ENCODE peak calls at places on chromosomes 3 and 15, in six cellular contexts. O is nephron progenitor cell; R is stimulated activated naive B cell treated with anti-CD40 and anti-IgM and Interleukin-4, amounts not matched to agents 10 μg/mL and 1 μg/mL and 100 μg/mL, for 72 hours; E is NCI-H1105; A is upper lobe of right lung; G is nucleus accumbens. D is an unnamed sample.

GRCh38 chr3:98326494-98326893 is 27.2 kb upstream of the OR5K4 start:
- DNase-seq in O (no peak), R (no peak), E (no peak), A (no peak), G (no peak), D (no peak)

GRCh38 chr3:30720586-30721313 is 114.3 kb downstream of the TGFBR2 start:
- DNase-seq in O (no peak), R (no peak), E (no peak), A (no peak), G (no peak), D (no peak)

GRCh38 chr15:43086551-43086950 is 19.3 kb downstream of the UBR1 start:
- DNase-seq in O (no peak), R (no peak), E (no peak), A (no peak), G (no peak), D (no peak)

GRCh38 chr15:66789029-66790025 is 87.3 kb downstream of the SMAD6 start:
- DNase-seq in O (no peak), R (no peak), E (no peak), A (peak), G (no peak), D (no peak)

GRCh38 chr3:140898340-140899180 is 43.1 kb upstream of the SLC25A36 start:
- DNase-seq in O (peak), R (peak), E (peak), A (no peak), G (no peak), D (no peak)

GRCh38 chr3:12232785-12233317 is 56.0 kb upstream of the PPARG start:
- DNase-seq in O (no peak), R (no peak), E (no peak), A (no peak), G (no peak), D (no peak)

GRCh38 chr3:72299321-72299802 is 514.4 kb upstream of the PROK2 start:
- DNase-seq in O (no peak), R (no peak), E (no peak), A (no peak), G (no peak), D (no peak)

GRCh38 chr3:109804697-109805096 is 467.4 kb upstream of the DPPA4 start:
- DNase-seq in O (no peak), R (no peak), E (no peak), A (no peak), G (no peak), D (no peak)

GRCh38 chr3:56889131-56889530 is 87.4 kb upstream of the ARHGEF3 start:
- DNase-seq in O (no peak), R (no peak), E (no peak), A (no peak), G (no peak), D (no peak)

GRCh38 chr3:53702776-53703175 is 143.4 kb downstream of the CHDH start:
- DNase-seq in O (no peak), R (no peak), E (no peak), A (no peak), G (no peak), D (no peak)

GRCh38 chr3:33881181-33882064 is 83.0 kb downstream of the PDCD6IP start:
- DNase-seq in O (no peak), R (no peak), E (no peak), A (no peak), G (no peak), D (no peak)

GRCh38 chr3:49006591-49007067 is 562 bp upstream of the WDR6 start:
- DNase-seq in O (no peak), R (no peak), E (no peak), A (peak), G (peak), D (peak)

GRCh38 chr3:157176108-157176507 is 16.2 kb upstream of the CCNL1 start:
- DNase-seq in O (peak), R (no peak), E (no peak), A (no peak), G (no peak), D (no peak)

GRCh38 chr15:88878720-88879184 is 16.6 kb downstream of the HAPLN3 start:
- DNase-seq in O (peak), R (no peak), E (peak), A (no peak), G (no peak), D (peak)

GRCh38 chr3:132726341-132726823 is 4.2 kb upstream of the NPHP3 start:
- DNase-seq in O (no peak), R (no peak), E (peak), A (no peak), G (no peak), D (no peak)

GRCh38 chr3:122916084-122916483 is 111.5 kb downstream of the SEMA5B start:
- DNase-seq in O (no peak), R (no peak), E (no peak), A (no peak), G (no peak), D (no peak)

GRCh38 chr15:85754993-85755392 is 39.7 kb downstream of the KLHL25 start:
- DNase-seq in O (no peak), R (no peak), E (no peak), A (no peak), G (no peak), D (no peak)

GRCh38 chr15:25944386-25944785 is 81.3 kb upstream of the ATP10A start:
- DNase-seq in O (no peak), R (no peak), E (no peak), A (no peak), G (no peak), D (no peak)

GRCh38 chr3:47083786-47084185 is 80.1 kb downstream of the SETD2 start:
- DNase-seq in O (no peak), R (no peak), E (no peak), A (no peak), G (no peak), D (no peak)

GRCh38 chr3:17840126-17840525 is 97.7 kb upstream of the TBC1D5 start:
- DNase-seq in O (no peak), R (no peak), E (no peak), A (no peak), G (no peak), D (no peak)

GRCh38 chr3:138862924-138863775 is 28.4 kb upstream of the PIK3CB start:
- DNase-seq in O (no peak), R (no peak), E (no peak), A (no peak), G (peak), D (peak)

GRCh38 chr15:31975446-31976229 is 54.7 kb upstream of the CHRNA7 start:
- DNase-seq in O (peak), R (no peak), E (peak), A (no peak), G (no peak), D (peak)

GRCh38 chr3:197343656-197344408 is 45.4 kb upstream of the DLG1 start:
- DNase-seq in O (no peak), R (no peak), E (no peak), A (no peak), G (no peak), D (no peak)

GRCh38 chr15:70528816-70529215 is 234.5 kb downstream of the UACA start:
- DNase-seq in O (no peak), R (no peak), E (no peak), A (no peak), G (no peak), D (no peak)

GRCh38 chr3:45590822-45591546 is 3.6 kb upstream of the LIMD1 start:
- DNase-seq in O (no peak), R (no peak), E (no peak), A (no peak), G (no peak), D (no peak)

GRCh38 chr3:15601399-15602145 is at the start of the genes BTD and HACL1:
- DNase-seq in O (peak), R (peak), E (no peak), A (peak), G (no peak), D (peak)

GRCh38 chr3:128395500-128396125 is 71.1 kb downstream of the DNAJB8 start:
- DNase-seq in O (no peak), R (no peak), E (no peak), A (no peak), G (no peak), D (no peak)

GRCh38 chr3:37974121-37974927 is 16.3 kb upstream of the VILL start:
- DNase-seq in O (peak), R (peak), E (no peak), A (peak), G (peak), D (peak)

GRCh38 chr15:82093774-82094211 is 48.0 kb upstream of the MEX3B start:
- DNase-seq in O (no peak), R (no peak), E (no peak), A (no peak), G (no peak), D (no peak)

GRCh38 chr3:63779227-63779626 is 39.9 kb upstream of the C3orf49 start:
- DNase-seq in O (no peak), R (no peak), E (no peak), A (no peak), G (no peak), D (no peak)

GRCh38 chr15:70324001-70324974 is 226.6 kb upstream of the TLE3 start:
- DNase-seq in O (no peak), R (no peak), E (peak), A (no peak), G (no peak), D (no peak)

GRCh38 chr15:67501177-67501835 is 19.6 kb upstream of the C15orf61 start:
- DNase-seq in O (no peak), R (no peak), E (peak), A (no peak), G (no peak), D (no peak)

D was measured in left colon.